ENCODE peak calls at places on chromosomes 11 and 22, in ten cellular contexts. A is colonic mucosa, B is mammary epithelial cell, K is kidney, S is upper lobe of right lung, W is Peyer's patch, G is pancreas, C is PC-9, V is neural progenitor cell, L is fibroblast of lung. N is an unnamed sample.

GRCh38 chr11:46272816-46273427 is 4.5 kb upstream of the CREB3L1 start:
- DNase-seq in A (peak), B (no peak), K (no peak), S (peak), W (peak), G (no peak), C (peak), V (no peak), L (peak), N (no peak)

GRCh38 chr22:44335066-44335839 is 22.5 kb upstream of the SHISAL1 start:
- DNase-seq in A (no peak), B (no peak), K (no peak), S (no peak), W (no peak), G (no peak), C (no peak), V (no peak), L (no peak), N (no peak)

GRCh38 chr11:104057908-104058307 is 21.5 kb downstream of the DDI1 start:
- DNase-seq in A (no peak), B (no peak), K (no peak), S (no peak), W (no peak), G (no peak), C (no peak), V (no peak), L (no peak), N (no peak)

GRCh38 chr11:130124096-130124495 is 35.5 kb upstream of the ST14 start:
- DNase-seq in A (no peak), B (peak), K (peak), S (peak), W (peak), G (no peak), C (peak), V (no peak), L (peak), N (no peak)

GRCh38 chr11:68142028-68142412 is 20.8 kb upstream of the CHKA start:
- DNase-seq in A (no peak), B (no peak), K (no peak), S (no peak), W (no peak), G (peak), C (peak), V (no peak), L (no peak), N (no peak)

GRCh38 chr11:67820079-67820478 is 145.7 kb upstream of the ALDH3B2 start:
- DNase-seq in A (no peak), B (no peak), K (no peak), S (peak), W (no peak), G (no peak), C (no peak), V (no peak), L (no peak), N (no peak)

GRCh38 chr11:1335811-1336761 is 26.7 kb upstream of the TOLLIP start:
- DNase-seq in A (peak), B (peak), K (peak), S (no peak), W (peak), G (peak), C (peak), V (peak), L (peak), N (no peak)

GRCh38 chr11:66226111-66226510 is 42.3 kb upstream of the RAB1B start:
- DNase-seq in A (no peak), B (no peak), K (peak), S (no peak), W (no peak), G (no peak), C (no peak), V (no peak), L (no peak), N (peak)

GRCh38 chr11:61083601-61084147 is 18.6 kb upstream of the CD5 start:
- DNase-seq in A (no peak), B (no peak), K (no peak), S (no peak), W (peak), G (no peak), C (no peak), V (no peak), L (no peak), N (no peak)

GRCh38 chr22:41357191-41357590 is 24.6 kb upstream of the TEF start:
- DNase-seq in A (no peak), B (no peak), K (no peak), S (no peak), W (no peak), G (no peak), C (no peak), V (no peak), L (no peak), N (peak)

GRCh38 chr11:109085708-109086373 is 336.1 kb upstream of the C11orf87 start:
- DNase-seq in A (no peak), B (no peak), K (no peak), S (no peak), W (no peak), G (no peak), C (no peak), V (no peak), L (peak), N (no peak)

DNA sequence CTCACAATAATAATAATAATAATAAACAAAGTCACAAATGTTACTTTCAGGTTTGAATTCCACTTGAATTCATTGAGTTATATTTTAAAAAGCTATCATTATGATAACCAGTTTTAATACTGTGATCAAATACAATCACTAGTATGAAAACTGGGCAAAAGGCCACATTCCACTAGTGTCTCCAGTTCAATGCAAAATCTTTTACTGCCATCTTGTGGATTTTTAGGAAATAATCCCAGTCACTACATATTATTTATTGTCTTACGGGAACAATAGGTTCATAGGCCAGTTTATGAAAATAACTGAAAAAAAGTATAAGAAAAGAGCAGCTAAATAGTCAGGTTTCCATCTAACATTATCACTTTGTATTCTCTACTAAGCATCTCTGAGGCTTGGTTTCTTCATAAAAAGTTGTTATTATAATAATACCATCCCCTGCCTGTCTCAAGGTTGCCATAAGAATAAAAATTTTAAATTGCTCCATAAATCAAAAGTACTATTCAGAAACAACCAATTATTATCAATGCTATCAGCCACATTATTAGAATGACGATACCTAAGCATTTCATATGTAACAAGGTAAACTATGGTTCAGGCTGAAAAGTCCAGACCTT is 533.9 kb upstream of the CCDC90B start:
- DNase-seq in A (no peak), B (peak), K (no peak), S (no peak), W (no peak), G (no peak), C (no peak), V (peak), L (peak), N (no peak)
- TF ChIP-seq CTCF in A (peak), B (peak), K (peak), S (peak), W (no peak), G (peak), C (peak), V (peak), L (peak), N (peak)

GRCh38 chr11:122157540-122158173 is 41.6 kb upstream of the BLID start:
- DNase-seq in A (no peak), B (no peak), K (no peak), S (no peak), W (no peak), G (no peak), C (no peak), V (no peak), L (peak), N (no peak)
- H3K27ac ChIP-seq in A (no peak), B (peak), K (no peak), S (peak), W (peak), G (no peak), C (no peak), V (no peak), L (peak), N (peak)

GRCh38 chr11:105070221-105070789 is 25.2 kb upstream of the CARD16 start:
- DNase-seq in A (no peak), B (no peak), K (no peak), S (no peak), W (no peak), G (no peak), C (no peak), V (no peak), L (no peak), N (no peak)
- H3K4me3 ChIP-seq in A (no peak), B (no peak), K (no peak), S (no peak), W (no peak), G (no peak), C (no peak), V (no peak), L (no peak), N (no peak)

DNA sequence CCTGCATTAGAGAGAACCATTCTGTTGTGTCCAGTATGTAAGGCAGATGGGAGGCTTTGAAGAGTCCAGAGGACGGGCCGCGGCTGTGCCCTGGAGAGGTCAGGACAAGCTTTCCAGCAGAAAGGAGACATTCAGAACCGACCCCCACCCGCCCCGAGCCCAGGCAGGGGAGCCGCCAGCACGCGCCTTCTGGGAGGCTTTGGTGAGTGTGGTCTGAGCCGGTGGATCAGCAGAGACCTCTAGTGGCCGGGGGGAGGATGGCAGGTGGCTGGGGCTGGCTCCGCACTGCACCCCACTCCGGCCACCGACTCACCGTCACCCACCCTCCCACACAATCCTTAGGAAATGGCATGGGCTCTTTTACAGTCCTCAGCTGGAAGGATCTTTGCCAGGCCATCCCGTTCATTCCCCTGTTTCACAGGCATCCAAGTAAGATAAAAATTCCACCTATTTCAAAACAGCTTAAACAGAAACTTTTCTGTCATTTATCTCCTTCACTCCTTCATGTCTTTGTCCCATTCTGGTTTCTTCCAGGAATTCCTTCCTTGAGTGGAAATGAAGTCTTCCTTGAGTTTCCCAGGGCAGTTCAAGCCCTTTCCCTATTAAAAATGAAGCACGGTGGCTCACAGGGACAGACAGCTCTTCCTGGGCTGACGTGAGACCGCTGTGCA is 91.1 kb downstream of the FEZ1 start:
- DNase-seq in A (peak), B (peak), K (peak), S (peak), W (peak), G (peak), C (peak), V (peak), L (peak), N (no peak)
- TF ChIP-seq CTCF in A (peak), B (peak), K (peak), S (peak), W (peak), G (peak), C (peak), V (peak), L (peak), N (peak)

GRCh38 chr11:76129729-76130128 is 76.6 kb downstream of the WNT11 start:
- DNase-seq in A (no peak), B (no peak), K (no peak), S (no peak), W (no peak), G (no peak), C (no peak), V (no peak), L (no peak), N (no peak)

GRCh38 chr11:76119779-76120178 is 86.5 kb downstream of the WNT11 start:
- DNase-seq in A (peak), B (no peak), K (no peak), S (no peak), W (peak), G (no peak), C (no peak), V (no peak), L (no peak), N (no peak)

GRCh38 chr11:76123243-76123642 is 83.1 kb downstream of the WNT11 start:
- DNase-seq in A (no peak), B (no peak), K (no peak), S (no peak), W (no peak), G (no peak), C (no peak), V (no peak), L (no peak), N (no peak)

GRCh38 chr11:76120513-76121081 is 85.7 kb downstream of the WNT11 start:
- DNase-seq in A (peak), B (no peak), K (no peak), S (no peak), W (peak), G (no peak), C (no peak), V (peak), L (peak), N (no peak)

GRCh38 chr11:76124905-76125566 is 81.3 kb downstream of the WNT11 start:
- DNase-seq in A (no peak), B (no peak), K (no peak), S (no peak), W (no peak), G (no peak), C (no peak), V (no peak), L (no peak), N (no peak)
- H3K27ac ChIP-seq in A (no peak), B (no peak), K (no peak), S (no peak), W (no peak), G (no peak), C (no peak), V (no peak), L (no peak), N (no peak)

GRCh38 chr11:10752061-10752460 is 1.0 kb downstream of the CTR9 start:
- DNase-seq in A (no peak), B (peak), K (no peak), S (no peak), W (no peak), G (no peak), C (no peak), V (no peak), L (no peak), N (no peak)

GRCh38 chr11:10750838-10751580 is at the start of gene CTR9:
- DNase-seq in A (peak), B (peak), K (peak), S (peak), W (peak), G (peak), C (peak), V (peak), L (peak), N (peak)

GRCh38 chr11:10751581-10751940 is 515 bp downstream of the CTR9 start:
- DNase-seq in A (no peak), B (peak), K (no peak), S (no peak), W (no peak), G (no peak), C (no peak), V (no peak), L (no peak), N (no peak)

GRCh38 chr11:10749476-10749875 is 1.6 kb upstream of the CTR9 start:
- DNase-seq in A (no peak), B (no peak), K (no peak), S (no peak), W (no peak), G (no peak), C (no peak), V (no peak), L (no peak), N (no peak)

GRCh38 chr11:10752486-10752885 is 1.4 kb downstream of the CTR9 start:
- DNase-seq in A (no peak), B (no peak), K (no peak), S (no peak), W (no peak), G (no peak), C (no peak), V (no peak), L (no peak), N (no peak)
- H3K4me3 ChIP-seq in A (no peak), B (peak), K (peak), S (peak), W (no peak), G (peak), C (peak), V (peak), L (peak), N (peak)

GRCh38 chr11:86749376-86749775 is 51.0 kb upstream of the PRSS23 start:
- DNase-seq in A (no peak), B (no peak), K (no peak), S (no peak), W (no peak), G (no peak), C (no peak), V (peak), L (no peak), N (no peak)
- TF ChIP-seq CTCF in A (no peak), B (no peak), K (no peak), S (no peak), W (no peak), G (no peak), C (peak), V (peak), L (no peak), N (no peak)